ENCODE peak calls at places on chromosomes 5 and 9, in ten cellular contexts. R is stimulated activated CD4-positive, alpha-beta T cell treated with anti-CD3 and anti-CD28 coated beads, Interleukin-1b, Interleukin-23, amount 100 ng/mL, for 24 hours; L is erythroblast; B is hippocampal formation; J is activated T-helper 9 cell treated with anti-CD3 and anti-CD28 coated beads, Interleukin-2, amount 50 U/mL, for 16 hours; D is neuronal stem cell; V is anterior cingulate cortex; N is OCI-M1; I is activated CD8-positive, alpha-beta T cell treated with anti-CD3 and anti-CD28 coated beads for 36 hours; A is stimulated activated CD8-positive, alpha-beta memory T cell treated with anti-CD3 and anti-CD28 coated beads, Interleukin-12 subunit alpha, Interleukin-12 subunit beta, amount 100 ng/mL, for 1 hour. P is an unnamed sample.

GRCh38 chr5:90654235-90654634 is 95.6 kb downstream of the ADGRV1 start:
- DNase-seq in V (no peak), D (no peak), A (no peak), L (no peak), B (no peak), J (no peak), I (no peak), R (no peak), N (no peak), P (no peak)

GRCh38 chr9:115015018-115015635 is 84.7 kb upstream of the TNFSF8 start:
- DNase-seq in D (peak; percentile 32), J (no peak), I (no peak), V (no peak), N (peak; percentile 6), B (peak; percentile 3), R (no peak), A (no peak), L (peak; percentile 12), P (peak; percentile 9)

GRCh38 chr5:127298036-127298429 is 7.4 kb downstream of the MEGF10 start:
- DNase-seq in I (no peak), N (no peak), D (no peak), V (no peak), B (no peak), L (no peak), R (no peak), J (no peak), A (no peak), P (no peak)

GRCh38 chr5:40490464-40491083 is 189.1 kb upstream of the PTGER4 start:
- DNase-seq in V (no peak), B (no peak), A (no peak), R (no peak), J (no peak), L (no peak), I (peak; percentile 19), D (no peak), N (no peak), P (no peak)

GRCh38 chr9:18245911-18246310 is 228.0 kb upstream of the ADAMTSL1 start:
- DNase-seq in I (no peak), J (no peak), B (no peak), A (no peak), N (peak; percentile 0), D (no peak), R (no peak), V (no peak), L (no peak), P (no peak)

GRCh38 chr5:135007749-135008363 is 26.2 kb downstream of the PITX1 start:
- DNase-seq in J (no peak), N (no peak), R (no peak), L (no peak), D (no peak), B (no peak), A (no peak), I (no peak), V (no peak), P (no peak)

GRCh38 chr9:8660383-8660782 is 860.8 kb upstream of the DMAC1 start:
- DNase-seq in J (no peak), I (no peak), L (no peak), B (no peak), R (no peak), N (peak; percentile 100), A (no peak), V (peak; percentile 42), D (no peak), P (no peak)

GRCh38 chr5:132473608-132474007 is 17.0 kb downstream of the IRF1 start:
- DNase-seq in D (no peak), J (no peak), L (no peak), V (no peak), A (no peak), R (no peak), N (no peak), I (peak; percentile 7), B (no peak), P (no peak)

GRCh38 chr9:33614001-33614687 is 90.1 kb downstream of the ANKRD18B start:
- DNase-seq in D (no peak), J (no peak), L (no peak), A (no peak), N (no peak), B (no peak), I (no peak), V (no peak), R (no peak), P (no peak)

GRCh38 chr5:33776151-33776550 is 115.6 kb downstream of the ADAMTS12 start:
- DNase-seq in J (no peak), N (no peak), D (no peak), R (no peak), L (no peak), A (no peak), V (no peak), I (no peak), B (no peak), P (no peak)

GRCh38 chr5:3694819-3695218 is 99.2 kb downstream of the IRX1 start:
- DNase-seq in R (no peak), D (no peak), L (no peak), V (no peak), B (no peak), N (no peak), A (no peak), I (no peak), J (no peak), P (no peak)

GRCh38 chr5:32115985-32116384 is 58.1 kb downstream of the GOLPH3 start:
- DNase-seq in R (no peak), A (no peak), I (no peak), N (no peak), D (no peak), J (no peak), L (peak; percentile 5), V (no peak), B (no peak), P (no peak)

GRCh38 chr5:142357469-142358090 is 32.8 kb upstream of the SPRY4 start:
- DNase-seq in L (no peak), N (no peak), V (peak; percentile 10), R (peak; percentile 4), B (no peak), I (no peak), J (no peak), A (no peak), D (no peak), P (no peak)

GRCh38 chr5:167233507-167233906 is 1057.9 kb upstream of the WWC1 start:
- DNase-seq in B (no peak), I (no peak), A (no peak), V (no peak), N (no peak), J (no peak), D (no peak), R (no peak), L (no peak), P (no peak)

GRCh38 chr5:142769251-142769792 is 855 bp upstream of the ARHGAP26 start:
- DNase-seq in N (peak; percentile 46), R (no peak), J (no peak), B (no peak), L (peak; percentile 31), I (no peak), D (no peak), V (no peak), A (no peak), P (no peak)

GRCh38 chr5:157740211-157740610 is 3.3 kb upstream of the LSM11 start:
- DNase-seq in A (no peak), R (no peak), N (peak; percentile 15), V (no peak), L (peak; percentile 44), I (peak; percentile 26), B (no peak), D (no peak), J (no peak), P (no peak)

GRCh38 chr9:96875460-96876142 is 21.3 kb upstream of the ZNF782 start:
- DNase-seq in A (no peak), L (peak; percentile 68), N (peak; percentile 91), B (peak; percentile 46), I (peak; percentile 81), V (peak; percentile 63), D (peak; percentile 88), J (no peak), R (no peak), P (peak; percentile 53)

GRCh38 chr5:52041843-52042242 is 658.6 kb downstream of the ISL1 start:
- DNase-seq in V (no peak), B (no peak), I (no peak), D (no peak), N (peak; percentile 46), A (no peak), R (no peak), J (no peak), L (no peak), P (no peak)

GRCh38 chr5:59040007-59040803 is 457.3 kb downstream of the RAB3C start:
- DNase-seq in V (no peak), J (no peak), N (peak; percentile 36), B (no peak), I (no peak), A (no peak), D (no peak), L (no peak), R (no peak), P (no peak)

GRCh38 chr5:65482280-65482726 is 583 bp upstream of the ADAMTS6 start:
- DNase-seq in D (no peak), N (peak; percentile 90), A (no peak), J (no peak), L (peak; percentile 68), B (peak; percentile 51), V (peak; percentile 30), R (no peak), I (no peak), P (no peak)

GRCh38 chr5:6611561-6612256 is 21.1 kb downstream of the NSUN2 start:
- DNase-seq in L (no peak), A (no peak), N (no peak), D (no peak), V (no peak), J (no peak), R (no peak), I (no peak), B (no peak), P (no peak)

GRCh38 chr5:131786900-131787692 is 9.7 kb downstream of the FNIP1 start:
- DNase-seq in I (no peak), J (no peak), D (no peak), V (no peak), L (no peak), R (no peak), N (no peak), A (no peak), B (no peak), P (no peak)

GRCh38 chr5:114053377-114053776 is 308.5 kb upstream of the KCNN2 start:
- DNase-seq in V (no peak), I (no peak), J (no peak), N (no peak), R (no peak), L (no peak), D (no peak), B (no peak), A (no peak), P (no peak)

GRCh38 chr5:143440448-143441102 is 37.1 kb upstream of the NR3C1 start:
- DNase-seq in B (no peak), N (no peak), V (no peak), I (no peak), J (no peak), A (no peak), D (no peak), R (no peak), L (no peak), P (no peak)

GRCh38 chr5:38051711-38052508 is 206.4 kb upstream of the EGFLAM start:
- DNase-seq in B (no peak), I (no peak), N (no peak), V (no peak), A (no peak), R (no peak), L (no peak), J (no peak), D (no peak), P (no peak)

GRCh38 chr9:85527331-85528015 is 214.3 kb downstream of the AGTPBP1 start:
- DNase-seq in I (no peak), V (peak; percentile 93), D (no peak), L (no peak), R (no peak), B (peak; percentile 93), J (no peak), N (no peak), A (no peak), P (no peak)

GRCh38 chr9:94140791-94141790 is 56.8 kb downstream of the PTPDC1 start:
- DNase-seq in I (no peak), J (no peak), L (no peak), N (no peak), A (no peak), B (no peak), V (no peak), D (no peak), R (no peak), P (no peak)

GRCh38 chr9:136539427-136540412 is 6.1 kb downstream of the NOTCH1 start:
- DNase-seq in R (peak; percentile 75), N (peak; percentile 88), A (peak; percentile 87), D (no peak), L (peak; percentile 22), V (peak; percentile 60), I (peak; percentile 98), B (no peak), J (peak; percentile 86), P (peak; percentile 76)

P was measured in GM18507.